ENCODE peak calls at places on chromosome 1, in six cellular contexts. C is heart left ventricle, O is mucosa of descending colon, G is breast epithelium, F is mesendoderm, R is ovary. I is an unnamed sample.

GRCh38 chr1:23069149-23069548 is 49.9 kb downstream of the KDM1A start:
- DNase-seq in G (no peak), O (no peak), C (no peak), R (no peak), F (no peak), I (no peak)

GRCh38 chr1:65065535-65066378 is 82.2 kb upstream of the AK4 start:
- DNase-seq in C (peak; percentile 72), G (peak; percentile 66), F (peak; percentile 71), R (peak; percentile 72), O (peak; percentile 74), I (peak; percentile 44)

GRCh38 chr1:204152310-204153044 is 633 bp upstream of the ETNK2 start:
- DNase-seq in C (no peak), G (peak; percentile 38), R (peak; percentile 56), F (no peak), O (peak; percentile 56), I (peak; percentile 8)

GRCh38 chr1:95233321-95233736 is 681 bp upstream of the RWDD3 start:
- DNase-seq in R (peak; percentile 36), F (peak; percentile 91), G (peak; percentile 23), O (peak; percentile 72), C (peak; percentile 70), I (peak; percentile 59)

GRCh38 chr1:225533238-225533637 is 105.4 kb upstream of the LBR start:
- DNase-seq in R (no peak), F (no peak), G (no peak), C (no peak), O (no peak), I (no peak)

GRCh38 chr1:55209247-55209646 is 5.9 kb downstream of the USP24 start:
- DNase-seq in F (peak; percentile 45), G (no peak), C (no peak), O (no peak), R (no peak), I (no peak)

GRCh38 chr1:67308136-67308535 is 463 bp downstream of the IL12RB2 start:
- DNase-seq in C (no peak), O (no peak), R (no peak), F (peak; percentile 10), G (no peak), I (no peak)

GRCh38 chr1:231242516-231243198 is 1.6 kb downstream of the GNPAT start:
- DNase-seq in F (no peak), O (no peak), C (no peak), G (no peak), R (no peak), I (no peak)

GRCh38 chr1:4397196-4397595 is 257.2 kb upstream of the AJAP1 start:
- DNase-seq in R (no peak), C (no peak), O (no peak), F (no peak), G (no peak), I (no peak)

GRCh38 chr1:227532019-227532619 is 31.2 kb upstream of the ZNF678 start:
- DNase-seq in O (no peak), R (no peak), C (peak; percentile 16), G (no peak), F (no peak), I (no peak)

GRCh38 chr1:22880174-22880601 is 92.5 kb downstream of the LACTBL1 start:
- DNase-seq in G (no peak), R (no peak), F (peak; percentile 71), C (no peak), O (no peak), I (no peak)

GRCh38 chr1:3981746-3982505 is 81.9 kb upstream of the C1orf174 start:
- DNase-seq in C (peak; percentile 33), G (no peak), R (no peak), O (no peak), F (no peak), I (no peak)

DNA sequence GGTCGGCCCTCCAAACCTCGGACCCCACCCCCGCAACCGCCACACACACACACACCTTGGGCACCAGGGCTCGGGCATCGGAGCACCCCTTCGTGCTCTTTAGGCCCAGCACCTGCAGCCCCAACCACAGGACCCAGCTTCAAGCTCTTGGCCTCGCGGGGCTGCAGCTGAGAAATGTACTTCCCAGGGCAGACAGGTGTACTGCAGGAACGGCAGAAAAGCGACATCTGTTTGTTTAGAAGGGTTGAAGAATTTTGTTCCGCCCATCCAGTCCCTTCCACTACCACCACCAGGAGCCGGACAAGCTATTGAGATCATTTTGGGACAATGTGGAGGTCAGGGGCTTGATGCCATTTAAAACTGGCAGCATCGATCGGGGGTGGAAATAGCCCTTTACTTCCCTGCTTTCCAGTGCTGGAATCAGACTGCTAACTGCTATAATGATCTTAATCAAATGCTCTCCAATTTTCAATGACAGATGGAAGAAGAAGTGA is 1.7 kb downstream of the SERTAD4 start:
- DNase-seq in G (no peak), C (no peak), O (no peak), F (peak; percentile 65), R (no peak), I (no peak)
- H3K4me3 ChIP-seq in G (peak overlapping the region; percentile 87), C (peak overlapping the region; percentile 64), O (no peak overlapping the region), F (no peak overlapping the region), R (peak overlapping the region; percentile 68), I (no peak overlapping the region)

GRCh38 chr1:24749886-24750285 is 4.6 kb downstream of the CLIC4 start:
- DNase-seq in O (no peak), R (no peak), F (no peak), G (no peak), C (no peak), I (no peak)

GRCh38 chr1:24752305-24752704 is 7.1 kb downstream of the CLIC4 start:
- DNase-seq in F (no peak), O (no peak), C (no peak), G (no peak), R (no peak), I (no peak)

GRCh38 chr1:24751833-24752232 is 6.6 kb downstream of the CLIC4 start:
- DNase-seq in O (no peak), C (no peak), R (no peak), G (no peak), F (no peak), I (no peak)

GRCh38 chr1:24748191-24749121 is 3.2 kb downstream of the CLIC4 start:
- DNase-seq in G (no peak), O (no peak), F (no peak), C (no peak), R (no peak), I (no peak)

GRCh38 chr1:24749257-24749656 is 4.0 kb downstream of the CLIC4 start:
- DNase-seq in O (no peak), C (no peak), G (no peak), R (no peak), F (no peak), I (no peak)
- H3K4me3 ChIP-seq in O (no peak overlapping the region), C (no peak overlapping the region), G (no peak overlapping the region), R (no peak overlapping the region), F (no peak overlapping the region), I (no peak overlapping the region)

GRCh38 chr1:58815069-58815679 is 31.3 kb upstream of the JUN start:
- DNase-seq in O (peak; percentile 94), R (peak; percentile 81), G (peak; percentile 75), F (peak; percentile 96), C (peak; percentile 93), I (peak; percentile 92)
- H3K4me3 ChIP-seq in O (peak overlapping the region; percentile 31), R (peak overlapping the region; percentile 68), G (peak overlapping the region; percentile 66), F (peak overlapping the region; percentile 20), C (peak overlapping the region; percentile 60), I (no peak overlapping the region)

DNA sequence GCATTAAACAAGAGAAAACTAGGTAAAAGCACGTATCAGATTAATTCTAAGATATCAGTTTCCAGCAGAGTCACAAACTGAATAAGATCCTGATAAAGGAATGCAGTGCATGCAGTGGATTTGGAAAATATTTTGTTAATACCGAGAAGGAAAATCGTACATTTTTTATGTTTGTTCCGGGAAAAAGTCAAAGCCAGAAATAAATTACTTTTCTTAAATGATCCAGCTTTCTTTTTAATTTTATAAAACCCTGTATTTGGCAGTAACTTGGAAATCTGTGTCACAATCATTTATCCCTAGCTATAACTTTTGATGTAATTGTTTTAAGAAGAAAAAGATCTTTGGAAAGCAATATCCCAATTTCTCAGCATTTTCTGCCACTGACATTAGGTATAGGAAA is 972 bp downstream of the PALMD start:
- DNase-seq in O (no peak), G (no peak), C (no peak), R (no peak), F (no peak), I (no peak)
- H3K4me3 ChIP-seq in O (no peak overlapping the region), G (peak overlapping the region; percentile 49), C (peak overlapping the region; percentile 49), R (peak overlapping the region; percentile 31), F (no peak overlapping the region), I (peak overlapping the region; percentile 47)

GRCh38 chr1:197672347-197672746 is 102.9 kb downstream of the DENND1B start:
- DNase-seq in R (no peak), C (no peak), G (no peak), F (no peak), O (no peak), I (no peak)

GRCh38 chr1:197677752-197678295 is 97.5 kb downstream of the DENND1B start:
- DNase-seq in O (no peak), R (no peak), C (no peak), F (no peak), G (no peak), I (no peak)

GRCh38 chr1:197677313-197677712 is 98.0 kb downstream of the DENND1B start:
- DNase-seq in F (no peak), O (no peak), C (no peak), G (no peak), R (no peak), I (no peak)

GRCh38 chr1:197674286-197674685 is 101.0 kb downstream of the DENND1B start:
- DNase-seq in F (peak; percentile 90), O (no peak), C (no peak), G (no peak), R (no peak), I (no peak)

DNA sequence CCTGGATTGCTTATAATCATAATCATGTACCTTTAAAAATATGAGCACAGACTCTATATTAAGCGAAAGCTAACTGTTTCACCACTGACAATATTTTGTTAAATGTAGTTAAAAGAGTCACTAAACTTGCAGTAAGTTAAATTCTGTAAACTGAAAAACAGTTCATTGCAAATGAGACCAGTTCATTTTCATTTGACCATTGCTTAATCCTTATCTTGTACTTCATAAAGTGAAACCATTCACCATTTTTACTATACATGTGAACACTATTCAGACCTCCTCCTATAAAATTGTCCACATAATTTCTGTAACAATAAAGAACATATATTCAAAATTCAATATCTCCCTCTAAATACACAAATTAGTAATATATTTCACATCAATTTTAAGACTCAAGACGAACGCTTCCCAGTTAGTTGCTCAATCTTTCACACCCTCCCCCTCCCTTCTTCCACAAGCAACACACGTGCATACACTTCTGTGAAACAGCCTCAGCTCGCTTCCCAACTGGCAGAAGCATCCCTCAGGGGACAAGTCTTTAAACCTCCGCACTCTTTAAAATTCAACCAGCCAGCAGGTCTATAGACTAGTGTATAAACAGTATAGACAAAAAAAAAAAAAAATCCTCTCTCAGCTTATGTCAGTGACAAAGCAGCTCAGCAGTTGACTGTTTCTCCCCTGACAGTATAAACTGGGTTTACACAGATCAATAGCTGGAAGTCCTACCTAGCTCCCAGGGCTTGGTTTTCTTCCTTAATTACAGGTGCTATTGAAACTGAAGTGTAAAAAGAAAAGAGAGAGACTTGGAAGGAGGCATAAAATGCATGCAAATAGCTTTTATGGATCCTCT is 99.6 kb downstream of the DENND1B start:
- DNase-seq in O (no peak), R (no peak), C (no peak), G (peak; percentile 19), F (no peak), I (no peak)
- H3K4me3 ChIP-seq in O (no peak overlapping the region), R (no peak overlapping the region), C (no peak overlapping the region), G (peak overlapping the region; percentile 15), F (no peak overlapping the region), I (no peak overlapping the region)

I was measured in adrenal gland.